ENCODE peak calls at places on chromosome 21, in nine cellular contexts. F is Calu3, Q is GM13976, J is foreskin fibroblast, N is cardiac fibroblast, Y is brain microvascular endothelial cell, T is Peyer's patch, S is AG04450, M is fibroblast of villous mesenchyme. D is an unnamed sample.

GRCh38 chr21:27759091-27759659 is 792.3 kb upstream of the ADAMTS5 start:
- DNase-seq in F (peak), Q (no peak), J (no peak), N (peak), Y (no peak), T (no peak), S (no peak), M (no peak), D (peak)

GRCh38 chr21:38619865-38620513 is 121.7 kb upstream of the ERG start:
- DNase-seq in F (no peak), Q (no peak), J (no peak), N (peak), Y (no peak), T (no peak), S (no peak), M (no peak), D (no peak)

GRCh38 chr21:45258476-45258875 is 29.2 kb downstream of the POFUT2 start:
- DNase-seq in F (peak), Q (no peak), J (no peak), N (no peak), Y (no peak), T (peak), S (no peak), M (no peak), D (no peak)

GRCh38 chr21:44372616-44373015 is 19.2 kb downstream of the TRPM2 start:
- DNase-seq in F (no peak), Q (no peak), J (no peak), N (no peak), Y (no peak), T (no peak), S (no peak), M (no peak), D (no peak)

GRCh38 chr21:18499761-18500376 is 96.3 kb upstream of the TMPRSS15 start:
- DNase-seq in F (peak), Q (no peak), J (peak), N (peak), Y (peak), T (peak), S (no peak), M (peak), D (peak)

GRCh38 chr21:38380391-38381137 is 117.7 kb downstream of the ERG start:
- DNase-seq in F (no peak), Q (no peak), J (no peak), N (peak), Y (peak), T (no peak), S (no peak), M (peak), D (no peak)

GRCh38 chr21:24310780-24311179 is 1296.5 kb downstream of the MRPL39 start:
- DNase-seq in F (no peak), Q (no peak), J (no peak), N (no peak), Y (no peak), T (no peak), S (no peak), M (no peak), D (no peak)

GRCh38 chr21:17463441-17463840 is 49.4 kb upstream of the CXADR start:
- DNase-seq in F (no peak), Q (no peak), J (peak), N (peak), Y (peak), T (no peak), S (peak), M (peak), D (no peak)

GRCh38 chr21:15625363-15625762 is 104.4 kb upstream of the USP25 start:
- DNase-seq in F (no peak), Q (no peak), J (no peak), N (no peak), Y (no peak), T (no peak), S (no peak), M (no peak), D (no peak)

GRCh38 chr21:45267390-45267760 is 20.3 kb downstream of the POFUT2 start:
- DNase-seq in F (no peak), Q (no peak), J (no peak), N (no peak), Y (no peak), T (no peak), S (no peak), M (no peak), D (no peak)

GRCh38 chr21:14814282-14814681 is 250.5 kb downstream of the NRIP1 start:
- DNase-seq in F (no peak), Q (no peak), J (no peak), N (no peak), Y (no peak), T (no peak), S (no peak), M (no peak), D (no peak)

GRCh38 chr21:38675450-38675849 is 130.3 kb upstream of the ETS2 start:
- DNase-seq in F (no peak), Q (no peak), J (no peak), N (no peak), Y (no peak), T (no peak), S (no peak), M (no peak), D (no peak)

DNA sequence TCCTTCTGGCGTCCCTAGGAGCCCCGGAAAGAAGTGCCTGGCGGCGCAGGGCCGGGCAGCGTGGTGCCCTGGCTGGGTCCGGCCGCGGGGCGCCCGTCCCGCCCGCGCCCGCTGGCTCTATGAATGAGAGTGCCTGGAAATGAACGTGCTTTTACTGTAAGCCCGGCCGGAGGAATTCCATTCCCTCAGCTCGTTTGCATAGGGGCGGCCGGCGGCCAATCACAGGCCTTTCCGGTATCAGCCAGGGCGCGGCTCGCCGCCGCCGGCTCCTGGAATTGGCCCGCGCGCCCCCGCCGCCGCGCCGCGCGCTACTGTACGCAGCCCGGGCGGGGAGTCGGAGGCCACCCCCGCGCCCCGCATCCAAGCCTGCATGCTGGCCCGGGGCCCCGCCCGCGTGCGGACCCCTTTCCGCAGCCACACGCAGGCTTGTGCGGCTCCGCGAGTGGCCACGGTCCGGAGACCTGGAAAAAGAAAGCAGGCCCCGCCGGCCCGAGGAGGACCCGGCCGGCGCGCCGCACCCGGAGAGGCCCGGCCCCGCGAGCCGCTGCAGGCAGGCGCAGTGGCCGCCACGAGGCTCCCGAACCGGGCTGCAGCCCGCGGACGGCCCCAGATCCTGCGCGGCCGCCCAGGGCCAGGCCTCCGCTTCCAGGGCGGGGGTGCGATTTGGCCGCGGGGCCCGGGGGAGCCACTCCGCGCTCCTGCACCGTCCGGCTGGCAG is 160.4 kb downstream of the RUNX1 start:
- DNase-seq in F (peak), Q (peak), J (peak), N (peak), Y (peak), T (peak), S (peak), M (peak), D (peak)
- TF ChIP-seq CTCF in F (no peak), Q (no peak), J (no peak), N (no peak), Y (no peak), T (no peak), S (no peak), M (no peak), D (no peak)

GRCh38 chr21:25361765-25362164 is 245.5 kb downstream of the MRPL39 start:
- DNase-seq in F (no peak), Q (no peak), J (no peak), N (no peak), Y (no peak), T (no peak), S (no peak), M (no peak), D (no peak)

GRCh38 chr21:25362375-25363267 is 244.7 kb downstream of the MRPL39 start:
- DNase-seq in F (no peak), Q (peak), J (no peak), N (no peak), Y (no peak), T (no peak), S (no peak), M (no peak), D (no peak)

GRCh38 chr21:25359724-25360123 is 247.6 kb downstream of the MRPL39 start:
- DNase-seq in F (no peak), Q (no peak), J (no peak), N (no peak), Y (no peak), T (no peak), S (no peak), M (no peak), D (no peak)

GRCh38 chr21:25361097-25361496 is 246.2 kb downstream of the MRPL39 start:
- DNase-seq in F (no peak), Q (no peak), J (no peak), N (no peak), Y (no peak), T (no peak), S (no peak), M (no peak), D (no peak)

GRCh38 chr21:25360593-25360992 is 246.7 kb downstream of the MRPL39 start:
- DNase-seq in F (no peak), Q (no peak), J (no peak), N (no peak), Y (no peak), T (no peak), S (no peak), M (no peak), D (no peak)
- TF ChIP-seq CTCF in F (no peak), Q (no peak), J (peak), N (peak), Y (peak), T (no peak), S (peak), M (peak), D (no peak)

DNA sequence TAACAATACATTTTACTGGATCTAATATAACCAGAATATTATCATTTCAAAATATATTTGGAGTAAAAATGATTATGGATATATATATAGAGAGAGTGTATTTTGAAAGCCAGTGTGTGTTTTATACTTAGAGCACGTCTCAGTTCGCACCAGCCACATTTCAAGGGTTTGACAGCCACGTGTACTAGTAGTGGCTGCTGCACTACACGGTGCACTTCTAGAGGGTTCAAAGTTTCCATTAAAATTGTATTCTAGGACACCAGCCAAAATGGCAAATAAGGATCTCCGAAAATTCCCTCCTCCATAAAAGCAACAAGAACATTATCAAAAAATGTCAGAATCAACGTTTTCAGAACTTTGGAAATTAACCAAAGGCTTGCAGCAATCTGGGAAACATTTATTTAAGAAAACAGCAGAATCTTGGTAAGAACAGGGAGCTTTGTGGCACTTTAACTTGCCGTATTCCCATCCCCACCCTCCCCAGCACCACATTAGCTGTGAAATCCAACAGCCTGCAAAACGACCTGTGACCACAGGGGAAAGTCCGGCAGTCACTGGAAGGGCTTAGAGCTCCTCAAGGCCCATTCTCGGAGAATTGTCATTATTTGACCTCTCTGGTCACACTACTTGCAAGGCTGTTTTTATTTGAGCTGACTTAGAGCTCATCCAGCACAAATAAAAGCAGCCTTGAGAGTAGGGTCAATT is 33.5 kb upstream of the MRPS6 start:
- DNase-seq in F (no peak), Q (no peak), J (no peak), N (no peak), Y (no peak), T (no peak), S (no peak), M (no peak), D (no peak)
- TF ChIP-seq CTCF in F (no peak), Q (no peak), J (no peak), N (no peak), Y (peak), T (no peak), S (no peak), M (no peak), D (no peak)

GRCh38 chr21:40056031-40056430 is 188.8 kb downstream of the PCP4 start:
- DNase-seq in F (no peak), Q (no peak), J (no peak), N (no peak), Y (no peak), T (no peak), S (no peak), M (no peak), D (no peak)

GRCh38 chr21:40051801-40052200 is 184.6 kb downstream of the PCP4 start:
- DNase-seq in F (no peak), Q (no peak), J (no peak), N (no peak), Y (no peak), T (no peak), S (no peak), M (no peak), D (no peak)

GRCh38 chr21:40054403-40054802 is 187.2 kb downstream of the PCP4 start:
- DNase-seq in F (no peak), Q (no peak), J (no peak), N (no peak), Y (no peak), T (no peak), S (no peak), M (no peak), D (no peak)

GRCh38 chr21:40052276-40052675 is 185.0 kb downstream of the PCP4 start:
- DNase-seq in F (no peak), Q (no peak), J (no peak), N (no peak), Y (no peak), T (no peak), S (no peak), M (no peak), D (no peak)

GRCh38 chr21:40053007-40053406 is 185.8 kb downstream of the PCP4 start:
- DNase-seq in F (no peak), Q (no peak), J (no peak), N (no peak), Y (no peak), T (no peak), S (no peak), M (no peak), D (no peak)
- TF ChIP-seq CTCF in F (no peak), Q (no peak), J (no peak), N (no peak), Y (no peak), T (no peak), S (no peak), M (no peak), D (no peak)

GRCh38 chr21:30463713-30464112 is 16.5 kb downstream of the KRTAP19-1 start:
- DNase-seq in F (no peak), Q (no peak), J (no peak), N (no peak), Y (no peak), T (no peak), S (no peak), M (no peak), D (no peak)
- TF ChIP-seq CTCF in F (no peak), Q (no peak), J (peak), N (peak), Y (peak), T (no peak), S (no peak), M (no peak), D (peak)

GRCh38 chr21:46347791-46348381 is 23.9 kb downstream of the PCNT start:
- DNase-seq in F (no peak), Q (no peak), J (peak), N (peak), Y (no peak), T (no peak), S (no peak), M (no peak), D (no peak)
- TF ChIP-seq CTCF in F (no peak), Q (no peak), J (no peak), N (no peak), Y (peak), T (no peak), S (no peak), M (no peak), D (no peak)

GRCh38 chr21:42164064-42164789 is 54.7 kb upstream of the ABCG1 start:
- DNase-seq in F (peak), Q (peak), J (no peak), N (peak), Y (no peak), T (peak), S (no peak), M (no peak), D (peak)
- TF ChIP-seq CTCF in F (peak), Q (peak), J (peak), N (peak), Y (peak), T (peak), S (peak), M (peak), D (peak)

DNA sequence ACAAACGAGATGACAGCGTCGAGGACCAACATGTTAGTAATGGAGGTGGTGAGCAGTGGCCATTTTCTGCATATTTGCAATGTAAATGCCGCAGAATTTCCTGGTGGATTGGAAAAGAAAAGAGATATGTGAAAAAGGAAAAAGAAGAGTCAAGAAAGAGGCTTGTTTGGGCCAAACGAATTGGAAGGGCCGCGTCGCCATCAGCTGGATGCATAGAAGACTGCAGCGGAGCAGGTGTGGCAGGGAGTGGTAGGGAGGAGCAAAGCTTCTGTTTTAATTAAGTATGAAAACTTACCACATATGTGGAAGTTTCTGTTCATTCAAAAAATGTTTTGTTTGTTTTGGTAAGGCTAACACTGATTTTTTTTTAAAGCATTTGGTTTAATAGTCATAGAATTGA is 690.7 kb downstream of the NCAM2 start:
- DNase-seq in F (no peak), Q (no peak), J (peak), N (peak), Y (no peak), T (no peak), S (no peak), M (peak), D (peak)
- TF ChIP-seq CTCF in F (no peak), Q (no peak), J (peak), N (peak), Y (peak), T (no peak), S (peak), M (peak), D (no peak)